ENCODE peak calls at places on chromosomes 11 and 22, in five cellular contexts. C is HuH-7.5; W is activated CD8-positive, alpha-beta memory T cell treated with anti-CD3 and anti-CD28 coated beads, Interleukin-2, amount 50 U/mL, for 48 hours; J is RWPE2; I is stimulated activated CD4-positive, alpha-beta T cell treated with anti-CD3 and anti-CD28 coated beads, Interleukin-12 subunit alpha, Interleukin-12 subunit beta, amount 100 ng/mL, for 48 hours. E is an unnamed sample.

GRCh38 chr11:69417211-69418085 is 64.0 kb upstream of the LINC01488 start:
- DNase-seq in J (peak), C (no peak), W (no peak), I (no peak), E (no peak)

GRCh38 chr22:31818481-31819392 is 64.9 kb downstream of the DEPDC5 start:
- DNase-seq in I (peak), J (no peak), W (peak), C (no peak), E (no peak)

GRCh38 chr11:26070981-26071380 is 260.9 kb upstream of the ANO3 start:
- DNase-seq in I (no peak), C (no peak), W (no peak), J (no peak), E (no peak)

GRCh38 chr11:129279326-129280026 is 87.4 kb upstream of the ARHGAP32 start:
- DNase-seq in C (peak), W (peak), I (peak), J (peak), E (no peak)

GRCh38 chr11:86983071-86983488 is 27.9 kb upstream of the FZD4 start:
- DNase-seq in W (no peak), C (no peak), J (peak), I (no peak), E (no peak)

GRCh38 chr22:25495286-25495685 is 69.2 kb upstream of the GRK3 start:
- DNase-seq in C (no peak), W (no peak), J (no peak), I (no peak), E (no peak)

GRCh38 chr11:92776676-92777075 is 192.8 kb upstream of the MTNR1B start:
- DNase-seq in W (no peak), I (no peak), J (no peak), C (no peak), E (no peak)

GRCh38 chr11:44509291-44509690 is 56.2 kb upstream of the CD82 start:
- DNase-seq in C (no peak), W (no peak), J (no peak), I (no peak), E (no peak)

GRCh38 chr22:17782621-17783020 is 8.4 kb upstream of the BID start:
- DNase-seq in I (no peak), J (no peak), C (no peak), W (no peak), E (no peak)

GRCh38 chr11:128351168-128351567 is 236.2 kb downstream of the ETS1 start:
- DNase-seq in W (no peak), C (no peak), I (no peak), J (no peak), E (no peak)

GRCh38 chr22:31960767-31961166 is 16.4 kb downstream of the YWHAH start:
- DNase-seq in W (no peak), J (no peak), I (no peak), C (no peak), E (no peak)

GRCh38 chr11:121722431-121723256 is 269.9 kb upstream of the SORL1-AS1 start:
- DNase-seq in I (no peak), J (peak), W (peak), C (peak), E (no peak)

GRCh38 chr11:63938481-63939350 is at the start of gene NAA40:
- DNase-seq in W (peak), J (peak), C (peak), I (peak), E (peak)

GRCh38 chr11:309558-309855 is 1.9 kb downstream of the IFITM2 start:
- DNase-seq in C (no peak), J (no peak), I (no peak), W (no peak), E (no peak)

GRCh38 chr11:75633409-75634011 is 35.3 kb downstream of the MAP6 start:
- DNase-seq in W (no peak), I (no peak), C (no peak), J (no peak), E (no peak)

GRCh38 chr11:129223701-129224149 is 31.6 kb upstream of the ARHGAP32 start:
- DNase-seq in I (no peak), J (no peak), W (no peak), C (no peak), E (no peak)

GRCh38 chr11:43738600-43739409 is 58.3 kb downstream of the HSD17B12 start:
- DNase-seq in J (no peak), I (no peak), W (no peak), C (peak), E (no peak)

GRCh38 chr22:26406118-26406517 is 22.9 kb upstream of the ASPHD2 start:
- DNase-seq in I (no peak), J (no peak), W (no peak), C (no peak), E (no peak)

GRCh38 chr11:19242184-19242932 is 1.6 kb upstream of the E2F8 start:
- DNase-seq in W (peak), J (no peak), I (no peak), C (no peak), E (no peak)

GRCh38 chr11:5037926-5038325 is 8.4 kb upstream of the OR52J3 start:
- DNase-seq in I (no peak), J (no peak), C (no peak), W (no peak), E (no peak)

GRCh38 chr22:19704355-19705015 is 9.8 kb upstream of the SEPTIN5 start:
- DNase-seq in C (no peak), W (no peak), I (no peak), J (peak), E (no peak)

GRCh38 chr11:1682225-1682901 is 14.6 kb upstream of the KRTAP5-6 start:
- DNase-seq in W (peak), C (no peak), I (no peak), J (no peak), E (no peak)

GRCh38 chr11:110112457-110112856 is 19.3 kb downstream of the ZC3H12C start:
- DNase-seq in J (no peak), I (no peak), C (no peak), W (no peak), E (no peak)

GRCh38 chr11:128711136-128711535 is 17.3 kb downstream of the FLI1 start:
- DNase-seq in I (no peak), J (no peak), W (no peak), C (no peak), E (no peak)

GRCh38 chr22:26986051-26986881 is 328.9 kb downstream of the MIAT start:
- DNase-seq in W (no peak), C (no peak), J (no peak), I (no peak), E (no peak)

GRCh38 chr11:128468106-128468505 is 119.3 kb downstream of the ETS1 start:
- DNase-seq in W (no peak), J (no peak), I (no peak), C (no peak), E (no peak)